ENCODE peak calls at places on chromosomes 3 and 15, in seven cellular contexts. K is HCT116, H is heart right ventricle, M is thoracic aorta, D is spleen, W is neural progenitor cell, Z is heart left ventricle. Y is an unnamed sample.

GRCh38 chr3:70811880-70812279 is 499.4 kb upstream of the MDFIC2 start:
- DNase-seq in K (no peak), H (no peak), M (no peak), D (no peak), W (no peak), Z (peak; percentile 23), Y (no peak)

GRCh38 chr3:170839518-170840100 is 30.4 kb downstream of the RPL22L1 start:
- DNase-seq in K (no peak), H (no peak), M (no peak), D (no peak), W (no peak), Z (no peak), Y (no peak)

GRCh38 chr3:37974121-37974927 is 16.3 kb upstream of the VILL start:
- DNase-seq in K (peak; percentile 43), H (peak; percentile 48), M (no peak), D (peak; percentile 89), W (peak; percentile 84), Z (peak; percentile 61), Y (no peak)

GRCh38 chr15:84616235-84616634 is 15.4 kb downstream of the ZSCAN2 start:
- DNase-seq in K (no peak), H (no peak), M (no peak), D (no peak), W (no peak), Z (no peak), Y (no peak)

GRCh38 chr15:74817370-74817737 is 4.7 kb downstream of the LMAN1L start:
- DNase-seq in K (no peak), H (peak; percentile 58), M (no peak), D (no peak), W (peak; percentile 33), Z (peak; percentile 42), Y (no peak)

GRCh38 chr3:14405886-14406238 is 3.5 kb downstream of the SLC6A6 start:
- DNase-seq in K (no peak), H (no peak), M (no peak), D (no peak), W (no peak), Z (no peak), Y (no peak)

GRCh38 chr3:186722457-186722856 is 5.3 kb downstream of the KNG1 start:
- DNase-seq in K (peak; percentile 18), H (no peak), M (no peak), D (no peak), W (peak; percentile 16), Z (no peak), Y (no peak)

GRCh38 chr3:143443851-143444331 is 324.3 kb downstream of the CHST2 start:
- DNase-seq in K (peak; percentile 77), H (no peak), M (peak; percentile 26), D (no peak), W (no peak), Z (peak; percentile 75), Y (peak; percentile 82)

GRCh38 chr3:126960604-126960995 is 22.3 kb upstream of the PLXNA1 start:
- DNase-seq in K (no peak), H (peak; percentile 43), M (no peak), D (peak; percentile 80), W (no peak), Z (no peak), Y (no peak)

GRCh38 chr3:62415312-62415791 is 42.0 kb upstream of the FEZF2 start:
- DNase-seq in K (no peak), H (no peak), M (no peak), D (no peak), W (peak; percentile 98), Z (no peak), Y (no peak)

GRCh38 chr3:143203848-143204247 is 84.3 kb downstream of the CHST2 start:
- DNase-seq in K (no peak), H (no peak), M (no peak), D (no peak), W (no peak), Z (no peak), Y (no peak)

GRCh38 chr3:183185696-183186095 is 23.2 kb upstream of the LAMP3 start:
- DNase-seq in K (no peak), H (no peak), M (no peak), D (no peak), W (no peak), Z (no peak), Y (no peak)

GRCh38 chr15:51721199-51721960 is 16.1 kb downstream of the LYSMD2 start:
- DNase-seq in K (no peak), H (no peak), M (no peak), D (no peak), W (no peak), Z (no peak), Y (no peak)

GRCh38 chr3:3778216-3778615 is 21.0 kb upstream of the LRRN1 start:
- DNase-seq in K (no peak), H (no peak), M (no peak), D (no peak), W (no peak), Z (no peak), Y (no peak)

GRCh38 chr3:49238274-49239127 is 38.5 kb downstream of the C3orf62 start:
- DNase-seq in K (no peak), H (no peak), M (no peak), D (no peak), W (no peak), Z (peak; percentile 39), Y (peak; percentile 62)

GRCh38 chr15:40047413-40048154 is 8.6 kb upstream of the SRP14 start:
- DNase-seq in K (no peak), H (peak; percentile 53), M (no peak), D (peak; percentile 87), W (no peak), Z (peak; percentile 69), Y (peak; percentile 74)

GRCh38 chr3:13345772-13346171 is 74.3 kb downstream of the NUP210 start:
- DNase-seq in K (no peak), H (no peak), M (no peak), D (no peak), W (no peak), Z (no peak), Y (no peak)

GRCh38 chr3:114361391-114361790 is 67.6 kb downstream of the TIGIT start:
- DNase-seq in K (no peak), H (no peak), M (no peak), D (no peak), W (no peak), Z (no peak), Y (no peak)

GRCh38 chr3:39965461-39965860 is 156.1 kb downstream of the MYRIP start:
- DNase-seq in K (no peak), H (no peak), M (no peak), D (no peak), W (no peak), Z (no peak), Y (no peak)

GRCh38 chr3:94587291-94587690 is 524.4 kb downstream of the NSUN3 start:
- DNase-seq in K (no peak), H (no peak), M (no peak), D (no peak), W (no peak), Z (no peak), Y (no peak)

GRCh38 chr15:99442268-99442897 is 123.4 kb upstream of the MEF2A start:
- DNase-seq in K (peak; percentile 35), H (peak; percentile 76), M (peak; percentile 46), D (no peak), W (no peak), Z (peak; percentile 80), Y (peak; percentile 88)

DNA sequence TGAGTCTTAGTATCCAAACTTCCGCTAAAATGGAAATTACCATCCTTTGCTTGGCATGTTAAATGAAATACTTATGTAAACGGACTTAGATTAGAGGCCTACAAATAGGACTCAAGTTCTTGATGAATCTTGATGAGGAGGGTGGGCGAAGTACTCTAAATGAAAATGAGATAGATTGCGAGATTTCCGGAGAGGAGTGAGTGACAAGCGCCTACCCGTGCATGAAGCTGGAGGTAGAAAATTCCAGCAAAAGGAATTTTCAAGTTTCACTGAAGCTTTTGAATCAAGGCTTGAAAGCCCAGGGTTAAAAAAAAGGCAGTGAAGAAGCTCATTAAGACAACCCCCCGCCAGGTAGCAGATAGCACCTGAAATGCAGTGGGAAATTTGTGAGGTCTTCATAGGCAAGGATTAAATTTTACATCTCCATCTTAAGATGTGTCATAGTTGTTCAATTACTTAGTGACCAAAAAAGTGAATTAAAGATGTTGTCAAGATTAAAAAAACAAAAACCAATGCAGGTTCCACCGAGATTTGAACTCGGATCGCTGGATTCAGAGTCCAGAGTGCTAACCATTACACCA is 655 bp upstream of the RAB11A start:
- DNase-seq in K (no peak), H (no peak), M (no peak), D (no peak), W (peak; percentile 39), Z (no peak), Y (no peak)
- H3K4me3 ChIP-seq in K (peak overlapping the region; percentile 94), H (peak overlapping the region; percentile 84), M (peak overlapping the region; percentile 92), D (peak overlapping the region; percentile 97), W (peak overlapping the region; percentile 89), Z (peak overlapping the region; percentile 88), Y (peak overlapping the region; percentile 97)

GRCh38 chr15:48672206-48672605 is 26.7 kb upstream of the FBN1 start:
- DNase-seq in K (no peak), H (no peak), M (no peak), D (no peak), W (no peak), Z (no peak), Y (no peak)
- H3K4me1 ChIP-seq in K (no peaks in the 10 kb centered on the region), H (no peaks in the 10 kb centered on the region), M (peaks cover 26% of the 10 kb centered on the region), D (no peaks in the 10 kb centered on the region), W (no peaks in the 10 kb centered on the region), Z (no peaks in the 10 kb centered on the region), Y (no peaks in the 10 kb centered on the region)

GRCh38 chr15:67930720-67931119 is 90.9 kb upstream of the RNU6-1 start:
- DNase-seq in K (no peak), H (no peak), M (no peak), D (no peak), W (no peak), Z (no peak), Y (no peak)
- H3K27ac ChIP-seq in K (no peak overlapping the region), H (no peak overlapping the region), M (peak overlapping the region; percentile 17), D (no peak overlapping the region), W (no peak overlapping the region), Z (no peak overlapping the region), Y (no peak overlapping the region)

DNA sequence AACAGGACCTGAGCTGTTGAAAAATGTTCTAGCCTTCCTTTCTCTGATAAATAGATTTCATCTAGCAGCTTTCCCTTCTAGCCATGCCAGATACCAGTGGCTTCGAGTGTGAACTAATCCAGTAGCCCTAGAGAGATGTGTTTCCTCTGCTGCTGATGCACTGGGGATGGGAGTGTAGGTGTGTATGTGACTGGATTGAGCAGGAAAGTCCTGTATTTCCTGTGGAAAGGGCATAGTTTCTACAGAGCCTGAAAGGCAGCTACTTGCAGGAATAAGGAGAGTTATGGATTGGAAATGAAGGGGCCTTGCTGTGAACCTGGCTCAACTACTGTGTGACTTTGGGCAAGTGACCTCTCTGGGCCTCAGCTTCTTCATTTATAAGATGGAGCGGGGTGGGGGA is 8.6 kb downstream of the TIMP4 start:
- DNase-seq in K (no peak), H (no peak), M (no peak), D (no peak), W (no peak), Z (no peak), Y (no peak)
- H3K4me3 ChIP-seq in K (no peak overlapping the region), H (no peak overlapping the region), M (no peak overlapping the region), D (no peak overlapping the region), W (no peak overlapping the region), Z (no peak overlapping the region), Y (no peak overlapping the region)

Y was measured in right atrium auricular region.